ENCODE peak calls at places on chromosomes 11 and 22, in four cellular contexts. R is breast epithelium, Q is H1, D is MM.1S. K is an unnamed sample. For H3K4me1 and H3K36me3, the result is how much of the 10 kb centered on the place peaks cover.

GRCh38 chr11:21634491-21634890 is 558.4 kb upstream of the ANO5 start:
- DNase-seq in Q (no peak), R (no peak), D (no peak), K (no peak)

GRCh38 chr11:12743834-12744449 is 69.7 kb downstream of the TEAD1 start:
- DNase-seq in Q (no peak), D (peak), R (no peak), K (no peak)

GRCh38 chr11:3166268-3167142 is 1.4 kb upstream of the OSBPL5 start:
- DNase-seq in D (no peak), Q (no peak), R (no peak), K (peak)

GRCh38 chr22:50376064-50376747 is 33.1 kb downstream of the PPP6R2 start:
- DNase-seq in D (peak), Q (no peak), R (no peak), K (no peak)

GRCh38 chr11:118126082-118126838 is 26.4 kb downstream of the SCN4B start:
- DNase-seq in R (no peak), Q (no peak), D (no peak), K (no peak)

GRCh38 chr11:25737071-25737675 is 594.8 kb upstream of the ANO3 start:
- DNase-seq in R (no peak), D (peak), Q (no peak), K (no peak)

GRCh38 chr11:95993438-95994339 is 69.8 kb upstream of the MTMR2 start:
- DNase-seq in D (no peak), Q (no peak), R (no peak), K (no peak)

GRCh38 chr11:26144309-26144690 is 187.6 kb upstream of the ANO3 start:
- DNase-seq in Q (no peak), R (no peak), D (no peak), K (no peak)

GRCh38 chr22:48729499-48730171 is 1098.0 kb downstream of the BRD1 start:
- DNase-seq in R (no peak), Q (no peak), D (no peak), K (no peak)

GRCh38 chr11:103420593-103420992 is 311.4 kb downstream of the DYNC2H1 start:
- DNase-seq in Q (no peak), D (peak), R (no peak), K (no peak)

GRCh38 chr11:76745561-76746207 is 37.5 kb upstream of the TSKU start:
- DNase-seq in Q (no peak), D (no peak), R (no peak), K (no peak)

GRCh38 chr11:92779746-92780145 is 189.7 kb upstream of the MTNR1B start:
- DNase-seq in R (no peak), D (no peak), Q (no peak), K (no peak)

DNA sequence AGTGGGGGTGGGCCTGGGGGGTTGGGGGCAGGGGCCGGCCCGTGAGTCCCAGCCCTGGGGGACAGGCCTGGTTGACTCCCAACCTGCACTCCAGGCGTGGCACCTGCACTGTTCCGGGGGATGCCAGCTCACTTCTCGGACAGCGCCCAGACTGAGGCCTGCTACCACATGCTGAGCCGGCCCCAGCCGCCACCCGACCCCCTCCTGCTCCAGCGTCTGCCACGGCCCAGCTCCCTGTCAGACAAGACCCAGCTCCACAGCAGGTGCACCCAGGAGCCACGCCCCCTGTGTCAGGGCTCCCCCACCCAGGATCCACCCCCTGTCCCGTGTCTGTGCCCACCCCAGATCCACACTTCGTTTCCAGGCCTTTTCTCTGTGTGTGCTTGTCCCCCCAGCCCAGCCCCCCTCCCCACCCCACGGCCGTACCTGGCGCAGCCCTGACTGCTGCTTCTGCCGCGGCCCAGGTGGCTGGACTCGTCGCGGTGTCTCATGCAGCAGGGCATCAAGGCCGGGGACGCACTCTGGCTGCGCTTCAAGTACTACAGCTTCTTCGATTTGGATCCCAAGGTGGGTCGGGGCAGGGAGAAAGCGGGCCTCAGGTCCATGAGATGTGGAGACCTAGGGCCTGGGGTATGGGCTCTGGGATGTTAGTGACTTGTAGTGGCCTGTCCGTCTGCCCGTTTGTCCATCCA is 4.8 kb downstream of the FERMT3 start:
- DNase-seq in R (no peak), D (no peak), Q (no peak), K (no peak)
- H3K4me1 ChIP-seq in R (under half), D (under half), Q (under half), K (under half)

DNA sequence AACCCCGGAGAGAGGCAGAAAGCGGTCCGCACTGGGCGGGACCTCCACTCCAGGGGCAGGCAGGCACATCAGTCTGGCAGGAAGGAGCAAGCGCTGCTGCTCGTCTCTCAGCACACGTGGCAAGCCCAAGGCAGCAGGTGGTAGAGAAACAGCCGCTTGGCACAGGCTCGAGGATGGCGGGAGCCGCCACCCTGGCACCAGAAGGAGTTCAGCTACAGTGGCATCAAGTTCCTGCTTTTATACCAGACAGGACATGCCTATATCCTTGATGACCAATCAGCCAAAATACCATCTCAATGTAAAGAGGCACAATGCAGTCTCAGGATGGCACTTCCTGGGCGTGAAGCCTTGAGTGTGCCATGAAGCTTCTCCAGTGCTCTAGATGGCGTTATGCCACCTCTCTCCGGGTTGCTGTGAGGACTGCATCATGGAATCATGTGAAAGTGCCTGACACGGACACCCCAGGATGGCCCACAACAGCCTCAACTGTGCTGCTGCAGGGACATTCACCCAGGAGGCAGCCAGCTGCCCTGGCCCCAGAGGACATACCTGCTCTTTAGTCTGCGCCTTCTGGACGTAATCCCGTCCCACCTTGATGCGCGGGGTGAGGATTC is 64.8 kb downstream of the APOL1 start:
- DNase-seq in Q (no peak), R (no peak), D (no peak), K (no peak)
- H3K36me3 ChIP-seq in Q (half or more), R (under half), D (half or more), K (half or more)

DNA sequence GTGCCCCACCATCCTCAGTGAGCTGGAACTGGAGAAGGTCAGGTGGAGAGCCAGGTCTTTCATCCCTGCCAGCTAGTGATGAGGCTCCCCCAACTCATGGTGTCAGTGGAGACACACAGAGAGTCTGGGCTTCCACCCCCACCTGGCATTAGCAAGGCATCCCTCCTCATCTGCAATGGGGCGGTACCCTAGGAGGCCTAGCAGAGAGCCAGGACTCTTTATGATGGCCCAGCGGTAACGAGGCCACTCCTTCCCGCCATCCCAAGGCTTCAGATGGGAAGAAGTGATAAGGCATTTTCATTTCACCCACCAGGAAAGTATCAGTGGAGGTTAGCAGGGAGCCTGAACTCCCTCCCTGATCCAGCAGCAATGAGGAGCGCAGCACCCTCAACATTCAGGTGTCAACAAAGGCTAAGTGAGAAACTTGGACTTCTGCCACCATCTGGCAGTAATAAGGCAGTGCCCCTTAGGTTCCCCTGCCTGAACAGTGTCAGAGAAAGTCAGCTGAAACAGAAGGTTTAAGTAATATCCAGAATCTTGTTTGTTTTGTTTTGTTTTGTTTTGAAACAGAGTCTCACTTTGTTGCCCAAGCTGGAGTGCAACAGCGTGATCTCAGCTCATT is 40.5 kb upstream of the FBLN1 start:
- DNase-seq in Q (no peak), R (no peak), D (no peak), K (no peak)
- TF ChIP-seq CTCF in Q (peak), R (no peak), D (peak), K (no peak)

GRCh38 chr11:57100638-57101312 is 81.0 kb upstream of the LRRC55 start:
- DNase-seq in R (no peak), D (no peak), Q (no peak), K (no peak)
- H3K4me1 ChIP-seq in R (under half), D (under half), Q (under half), K (under half)

K was measured in tibial nerve.